ENCODE peak calls at places on chromosome 14, in six cellular contexts. One of them, this sample, is unnamed.
A peak's percentile ranks its signal among the peaks of the same experiment; 100 is the strongest.

GRCh38 chr14:105315941-105316562 is 1.5 kb downstream of the PACS2 start:
- DNase-seq in T follicular helper cell: no peak
- DNase-seq in colonic mucosa: no peak
- DNase-seq in HTR-8/SVneo: no peak
- DNase-seq in 8988T: peak; percentile 34
- DNase-seq in ELF-1: no peak
- DNase-seq in this sample: no peak

GRCh38 chr14:75699331-75699730 is 38.3 kb downstream of the TTLL5 start:
- DNase-seq in 8988T: no peak
- DNase-seq in colonic mucosa: no peak
- DNase-seq in ELF-1: no peak
- DNase-seq in T follicular helper cell: no peak
- DNase-seq in HTR-8/SVneo: no peak
- DNase-seq in this sample: no peak

GRCh38 chr14:98931911-98932310 is 340.1 kb downstream of the BCL11B start:
- DNase-seq in T follicular helper cell: peak; percentile 61
- DNase-seq in 8988T: no peak
- DNase-seq in ELF-1: no peak
- DNase-seq in HTR-8/SVneo: no peak
- DNase-seq in colonic mucosa: peak; percentile 34
- DNase-seq in this sample: no peak

GRCh38 chr14:54344445-54344844 is 52.4 kb upstream of the CDKN3 start:
- DNase-seq in HTR-8/SVneo: no peak
- DNase-seq in colonic mucosa: no peak
- DNase-seq in 8988T: no peak
- DNase-seq in T follicular helper cell: no peak
- DNase-seq in ELF-1: peak; percentile 32
- DNase-seq in this sample: no peak

GRCh38 chr14:79091381-79091963 is 921.3 kb downstream of the NRXN3 start:
- DNase-seq in colonic mucosa: no peak
- DNase-seq in HTR-8/SVneo: no peak
- DNase-seq in ELF-1: peak; percentile 11
- DNase-seq in 8988T: no peak
- DNase-seq in T follicular helper cell: no peak
- DNase-seq in this sample: no peak

GRCh38 chr14:81459421-81459820 is 59.3 kb upstream of the STON2 start:
- DNase-seq in colonic mucosa: no peak
- DNase-seq in HTR-8/SVneo: no peak
- DNase-seq in T follicular helper cell: no peak
- DNase-seq in 8988T: no peak
- DNase-seq in ELF-1: no peak
- DNase-seq in this sample: no peak

GRCh38 chr14:64720190-64720589 is 16.0 kb downstream of the PLEKHG3 start:
- DNase-seq in HTR-8/SVneo: peak; percentile 99
- DNase-seq in T follicular helper cell: no peak
- DNase-seq in colonic mucosa: peak; percentile 82
- DNase-seq in 8988T: no peak
- DNase-seq in ELF-1: peak; percentile 34
- DNase-seq in this sample: peak; percentile 79

GRCh38 chr14:56554301-56554700 is 25.3 kb upstream of the TMEM260 start:
- DNase-seq in ELF-1: no peak
- DNase-seq in 8988T: no peak
- DNase-seq in colonic mucosa: no peak
- DNase-seq in HTR-8/SVneo: no peak
- DNase-seq in T follicular helper cell: no peak
- DNase-seq in this sample: no peak

GRCh38 chr14:49954171-49954631 is 61.3 kb downstream of the ARF6 start:
- DNase-seq in colonic mucosa: no peak
- DNase-seq in T follicular helper cell: no peak
- DNase-seq in 8988T: no peak
- DNase-seq in ELF-1: no peak
- DNase-seq in HTR-8/SVneo: no peak
- DNase-seq in this sample: no peak

This sample was measured in hepatocyte.